ENCODE peak calls at places on chromosome 17, in seven cellular contexts. X is NCI-H1105 treated with DMSO at 0.1 percent for 48 hours, Q is substantia nigra, M is activated T-cell treated with anti-CD3 and anti-CD28 coated beads for 1 hour, B is AG04450, F is kidney, R is skeletal muscle cell. D is an unnamed sample.

GRCh38 chr17:77649717-77650211 is 308.7 kb upstream of the TNRC6C start:
- DNase-seq in X (no peak), Q (no peak), M (no peak), B (no peak), F (no peak), R (no peak), D (peak; percentile 18)

GRCh38 chr17:75645889-75646625 is 12.8 kb downstream of the SMIM5 start:
- DNase-seq in X (no peak), Q (peak; percentile 61), M (no peak), B (no peak), F (peak; percentile 95), R (no peak), D (peak; percentile 73)

GRCh38 chr17:48644910-48645557 is 18.9 kb upstream of the HOXB9 start:
- DNase-seq in X (no peak), Q (no peak), M (no peak), B (no peak), F (no peak), R (no peak), D (no peak)

GRCh38 chr17:62625870-62626200 is 1.6 kb upstream of the MRC2 start:
- DNase-seq in X (no peak), Q (no peak), M (no peak), B (no peak), F (no peak), R (no peak), D (no peak)

GRCh38 chr17:51260960-51261958 is 913 bp downstream of the UTP18 start:
- DNase-seq in X (peak; percentile 70), Q (peak; percentile 53), M (peak; percentile 70), B (no peak), F (peak; percentile 92), R (no peak), D (peak; percentile 67)

GRCh38 chr17:49035470-49036269 is 38.5 kb downstream of the IGF2BP1 start:
- DNase-seq in X (peak; percentile 4), Q (no peak), M (peak; percentile 8), B (no peak), F (peak; percentile 81), R (no peak), D (peak; percentile 49)

GRCh38 chr17:27996157-27997043 is 46.1 kb upstream of the NLK start:
- DNase-seq in X (peak; percentile 61), Q (no peak), M (no peak), B (no peak), F (no peak), R (no peak), D (no peak)

GRCh38 chr17:8019161-8019560 is 16.7 kb downstream of the GUCY2D start:
- DNase-seq in X (no peak), Q (no peak), M (no peak), B (no peak), F (peak; percentile 29), R (no peak), D (peak; percentile 94)

GRCh38 chr17:72123496-72123963 is 2.7 kb downstream of the SOX9 start:
- DNase-seq in X (no peak), Q (peak; percentile 28), M (no peak), B (no peak), F (no peak), R (no peak), D (no peak)

GRCh38 chr17:65243838-65244237 is 106.7 kb downstream of the RGS9 start:
- DNase-seq in X (peak; percentile 56), Q (peak; percentile 5), M (no peak), B (no peak), F (no peak), R (no peak), D (peak; percentile 14)

GRCh38 chr17:9001539-9001938 is 19.8 kb upstream of the NTN1 start:
- DNase-seq in X (no peak), Q (no peak), M (no peak), B (no peak), F (no peak), R (no peak), D (no peak)

GRCh38 chr17:73546770-73547345 is 97.4 kb downstream of the SDK2 start:
- DNase-seq in X (no peak), Q (no peak), M (peak; percentile 6), B (no peak), F (no peak), R (no peak), D (peak; percentile 88)

GRCh38 chr17:3978421-3979275 is 14.4 kb upstream of the ATP2A3 start:
- DNase-seq in X (peak; percentile 45), Q (no peak), M (no peak), B (no peak), F (peak; percentile 81), R (no peak), D (no peak)

GRCh38 chr17:63645775-63646491 is 23.7 kb downstream of the MAP3K3 start:
- DNase-seq in X (no peak), Q (no peak), M (no peak), B (no peak), F (no peak), R (no peak), D (peak; percentile 90)

GRCh38 chr17:66445229-66445628 is 142.8 kb downstream of the PRKCA start:
- DNase-seq in X (no peak), Q (no peak), M (no peak), B (no peak), F (no peak), R (no peak), D (no peak)

GRCh38 chr17:45777388-45777787 is 6.7 kb upstream of the CRHR1 start:
- DNase-seq in X (no peak), Q (no peak), M (no peak), B (no peak), F (no peak), R (no peak), D (no peak)

GRCh38 chr17:45296003-45296832 is 20.6 kb downstream of the MAP3K14 start:
- DNase-seq in X (no peak), Q (no peak), M (no peak), B (no peak), F (peak; percentile 69), R (no peak), D (peak; percentile 79)

GRCh38 chr17:334974-335481 is 17.6 kb downstream of the RPH3AL start:
- DNase-seq in X (no peak), Q (no peak), M (no peak), B (no peak), F (peak; percentile 62), R (no peak), D (no peak)

GRCh38 chr17:30954046-30954805 is 16.6 kb upstream of the RNF135 start:
- DNase-seq in X (no peak), Q (no peak), M (no peak), B (no peak), F (peak; percentile 63), R (no peak), D (no peak)

GRCh38 chr17:80045703-80046102 is 9.3 kb downstream of the CCDC40 start:
- DNase-seq in X (peak; percentile 83), Q (no peak), M (no peak), B (no peak), F (no peak), R (no peak), D (no peak)

GRCh38 chr17:60087882-60088669 is 9.4 kb upstream of the HEATR6 start:
- DNase-seq in X (no peak), Q (no peak), M (no peak), B (no peak), F (no peak), R (no peak), D (peak; percentile 72)

GRCh38 chr17:48514483-48514876 is 16.3 kb downstream of the HOXB1 start:
- DNase-seq in X (no peak), Q (no peak), M (no peak), B (no peak), F (no peak), R (no peak), D (no peak)

GRCh38 chr17:50682938-50683337 is 24.8 kb downstream of the ANKRD40 start:
- DNase-seq in X (no peak), Q (no peak), M (no peak), B (no peak), F (no peak), R (no peak), D (no peak)

GRCh38 chr17:83071365-83071764 is 8.0 kb upstream of the METRNL start:
- DNase-seq in X (no peak), Q (no peak), M (no peak), B (no peak), F (no peak), R (no peak), D (no peak)